ENCODE peak calls at places on chromosomes 13 and 19, in six cellular contexts. One of them, this sample, is unnamed.

GRCh38 chr19:5891938-5892771 is 11.4 kb downstream of the NDUFA11 start:
- DNase-seq in upper lobe of left lung: peak
- DNase-seq in DMS53: peak
- DNase-seq in brain microvascular endothelial cell: peak
- DNase-seq in RWPE2: no peak
- DNase-seq in A172: no peak
- DNase-seq in this sample: peak

GRCh38 chr19:48284891-48285290 is 15.0 kb downstream of the ZNF114 start:
- DNase-seq in DMS53: no peak
- DNase-seq in brain microvascular endothelial cell: peak
- DNase-seq in A172: no peak
- DNase-seq in upper lobe of left lung: no peak
- DNase-seq in RWPE2: no peak
- DNase-seq in this sample: no peak

GRCh38 chr13:108305655-108306054 is 36.1 kb downstream of the TNFSF13B start:
- DNase-seq in brain microvascular endothelial cell: no peak
- DNase-seq in DMS53: no peak
- DNase-seq in A172: no peak
- DNase-seq in upper lobe of left lung: no peak
- DNase-seq in RWPE2: no peak
- DNase-seq in this sample: no peak

GRCh38 chr13:21823949-21824348 is 153.1 kb downstream of the FGF9 start:
- DNase-seq in upper lobe of left lung: no peak
- DNase-seq in RWPE2: no peak
- DNase-seq in DMS53: no peak
- DNase-seq in brain microvascular endothelial cell: no peak
- DNase-seq in A172: no peak
- DNase-seq in this sample: no peak

GRCh38 chr13:109146912-109147624 is 517.7 kb downstream of the MYO16 start:
- DNase-seq in A172: peak
- DNase-seq in RWPE2: no peak
- DNase-seq in upper lobe of left lung: no peak
- DNase-seq in brain microvascular endothelial cell: peak
- DNase-seq in DMS53: no peak
- DNase-seq in this sample: no peak

GRCh38 chr13:75415720-75416119 is 66.2 kb downstream of the TBC1D4 start:
- DNase-seq in brain microvascular endothelial cell: peak
- DNase-seq in upper lobe of left lung: no peak
- DNase-seq in A172: peak
- DNase-seq in RWPE2: no peak
- DNase-seq in DMS53: no peak
- DNase-seq in this sample: no peak

GRCh38 chr19:13277104-13277809 is 127.0 kb downstream of the IER2 start:
- DNase-seq in RWPE2: no peak
- DNase-seq in DMS53: peak
- DNase-seq in upper lobe of left lung: peak
- DNase-seq in brain microvascular endothelial cell: peak
- DNase-seq in A172: peak
- DNase-seq in this sample: peak

GRCh38 chr13:33262997-33263396 is 22.6 kb downstream of the STARD13 start:
- DNase-seq in DMS53: peak
- DNase-seq in A172: peak
- DNase-seq in brain microvascular endothelial cell: no peak
- DNase-seq in RWPE2: no peak
- DNase-seq in upper lobe of left lung: no peak
- DNase-seq in this sample: no peak

GRCh38 chr13:49690133-49690989 is 925 bp downstream of the EBPL start:
- DNase-seq in DMS53: peak
- DNase-seq in brain microvascular endothelial cell: peak
- DNase-seq in A172: peak
- DNase-seq in RWPE2: no peak
- DNase-seq in upper lobe of left lung: no peak
- DNase-seq in this sample: no peak

GRCh38 chr13:55000844-55001243 is 1972.2 kb downstream of the OLFM4 start:
- DNase-seq in upper lobe of left lung: no peak
- DNase-seq in RWPE2: no peak
- DNase-seq in A172: no peak
- DNase-seq in DMS53: no peak
- DNase-seq in brain microvascular endothelial cell: no peak
- DNase-seq in this sample: peak

GRCh38 chr13:25619897-25620296 is 248.1 kb downstream of the ATP8A2 start:
- DNase-seq in DMS53: peak
- DNase-seq in upper lobe of left lung: no peak
- DNase-seq in brain microvascular endothelial cell: no peak
- DNase-seq in A172: no peak
- DNase-seq in RWPE2: no peak
- DNase-seq in this sample: no peak

GRCh38 chr13:39407138-39407537 is 195.9 kb downstream of the LHFPL6 start:
- DNase-seq in A172: no peak
- DNase-seq in brain microvascular endothelial cell: no peak
- DNase-seq in RWPE2: no peak
- DNase-seq in DMS53: no peak
- DNase-seq in upper lobe of left lung: no peak
- DNase-seq in this sample: no peak

GRCh38 chr13:47241446-47241845 is 344.6 kb upstream of the HTR2A start:
- DNase-seq in brain microvascular endothelial cell: no peak
- DNase-seq in upper lobe of left lung: no peak
- DNase-seq in DMS53: peak
- DNase-seq in A172: no peak
- DNase-seq in RWPE2: no peak
- DNase-seq in this sample: peak

GRCh38 chr19:49331616-49332055 is 3.6 kb upstream of the CD37 start:
- DNase-seq in DMS53: peak
- DNase-seq in brain microvascular endothelial cell: peak
- DNase-seq in RWPE2: no peak
- DNase-seq in upper lobe of left lung: peak
- DNase-seq in A172: peak
- DNase-seq in this sample: peak

GRCh38 chr13:40519637-40520036 is 146.8 kb downstream of the FOXO1 start:
- DNase-seq in upper lobe of left lung: no peak
- DNase-seq in brain microvascular endothelial cell: no peak
- DNase-seq in A172: no peak
- DNase-seq in DMS53: no peak
- DNase-seq in RWPE2: no peak
- DNase-seq in this sample: no peak

GRCh38 chr19:55485439-55486011 is 537 bp downstream of the NAT14 start:
- DNase-seq in A172: no peak
- DNase-seq in upper lobe of left lung: peak
- DNase-seq in DMS53: peak
- DNase-seq in RWPE2: no peak
- DNase-seq in brain microvascular endothelial cell: no peak
- DNase-seq in this sample: no peak

GRCh38 chr13:39777527-39778061 is 122.1 kb downstream of the COG6 start:
- DNase-seq in upper lobe of left lung: no peak
- DNase-seq in DMS53: peak
- DNase-seq in RWPE2: no peak
- DNase-seq in brain microvascular endothelial cell: peak
- DNase-seq in A172: peak
- DNase-seq in this sample: no peak

GRCh38 chr19:7926021-7926726 is at the start of gene CTXN1:
- DNase-seq in A172: no peak
- DNase-seq in RWPE2: no peak
- DNase-seq in DMS53: peak
- DNase-seq in upper lobe of left lung: peak
- DNase-seq in brain microvascular endothelial cell: no peak
- DNase-seq in this sample: peak

GRCh38 chr19:16684216-16684615 is 23.3 kb downstream of the TMEM38A start:
- DNase-seq in RWPE2: no peak
- DNase-seq in upper lobe of left lung: no peak
- DNase-seq in DMS53: no peak
- DNase-seq in A172: no peak
- DNase-seq in brain microvascular endothelial cell: no peak
- DNase-seq in this sample: no peak

GRCh38 chr13:34340534-34340933 is 522.6 kb downstream of the RFC3 start:
- DNase-seq in upper lobe of left lung: no peak
- DNase-seq in A172: peak
- DNase-seq in RWPE2: no peak
- DNase-seq in brain microvascular endothelial cell: no peak
- DNase-seq in DMS53: peak
- DNase-seq in this sample: no peak

GRCh38 chr19:40758491-40758890 is 7.5 kb downstream of the SNRPA start:
- DNase-seq in DMS53: no peak
- DNase-seq in upper lobe of left lung: no peak
- DNase-seq in brain microvascular endothelial cell: no peak
- DNase-seq in RWPE2: no peak
- DNase-seq in A172: no peak
- DNase-seq in this sample: no peak

This sample was measured in H9.